ENCODE peak calls at places on chromosomes 16 and 17, in five cellular contexts. U, W, M, I and K are unnamed samples.
A peak's percentile ranks its signal among the peaks of the same experiment; 100 is the strongest.

GRCh38 chr17:13114601-13115024 is 96.8 kb upstream of the ELAC2 start:
- DNase-seq in U (peak; percentile 47), W (peak; percentile 83), M (peak; percentile 10), I (peak; percentile 41), K (peak; percentile 36)

GRCh38 chr16:81821422-81822128 is 42.5 kb downstream of the PLCG2 start:
- DNase-seq in U (no peak), W (no peak), M (no peak), I (no peak), K (no peak)

GRCh38 chr16:15970202-15970601 is 20.8 kb downstream of the ABCC1 start:
- DNase-seq in U (no peak), W (no peak), M (no peak), I (no peak), K (no peak)

GRCh38 chr16:67349172-67349571 is 22.6 kb downstream of the LRRC36 start:
- DNase-seq in U (no peak), W (no peak), M (no peak), I (no peak), K (peak; percentile 35)

GRCh38 chr17:37392024-37392590 is 14.5 kb downstream of the ACACA start:
- DNase-seq in U (no peak), W (peak; percentile 41), M (no peak), I (no peak), K (peak; percentile 50)

GRCh38 chr17:31413871-31414589 is 22.6 kb downstream of the RAB11FIP4 start:
- DNase-seq in U (no peak), W (peak; percentile 79), M (no peak), I (no peak), K (peak; percentile 74)

GRCh38 chr17:2102931-2103398 is 48.1 kb downstream of the HIC1 start:
- DNase-seq in U (no peak), W (no peak), M (no peak), I (no peak), K (peak; percentile 74)

GRCh38 chr17:61661135-61661534 is 70.1 kb upstream of the NACA2 start:
- DNase-seq in U (no peak), W (no peak), M (no peak), I (no peak), K (no peak)

GRCh38 chr17:2853111-2853721 is 57.0 kb downstream of the RAP1GAP2 start:
- DNase-seq in U (peak; percentile 68), W (peak; percentile 73), M (peak; percentile 32), I (peak; percentile 69), K (no peak)

GRCh38 chr16:57886427-57886826 is 84.1 kb upstream of the KIFC3 start:
- DNase-seq in U (no peak), W (no peak), M (no peak), I (no peak), K (no peak)

GRCh38 chr16:83955218-83956130 is 2.4 kb downstream of the OSGIN1 start:
- DNase-seq in U (no peak), W (no peak), M (no peak), I (no peak), K (no peak)

GRCh38 chr17:10061131-10061581 is 137.2 kb downstream of the GAS7 start:
- DNase-seq in U (no peak), W (no peak), M (no peak), I (peak; percentile 60), K (peak; percentile 95)